ENCODE peak calls at places on chromosome 22, in six cellular contexts. Q is MM.1S, T is colonic mucosa, F is substantia nigra, S is aorta, K is OCI-LY7. Z is an unnamed sample.

GRCh38 chr22:46742576-46743221 is 4.6 kb upstream of the CERK start:
- DNase-seq in T (peak; percentile 82), Q (no peak), F (no peak), S (no peak), K (no peak), Z (no peak)

GRCh38 chr22:50606561-50607365 is 6.2 kb downstream of the MAPK8IP2 start:
- DNase-seq in T (no peak), F (no peak), S (no peak), K (no peak), Q (no peak), Z (no peak)

GRCh38 chr22:37971475-37972434 is 12.6 kb downstream of the SOX10 start:
- DNase-seq in F (no peak), S (no peak), T (no peak), Q (no peak), K (no peak), Z (no peak)

GRCh38 chr22:42625416-42625815 is 10.7 kb upstream of the POLDIP3 start:
- DNase-seq in F (no peak), S (no peak), Q (no peak), K (no peak), T (no peak), Z (no peak)

GRCh38 chr22:41123151-41123550 is 30.8 kb downstream of the EP300 start:
- DNase-seq in F (no peak), S (no peak), K (no peak), T (no peak), Q (no peak), Z (no peak)

GRCh38 chr22:41240377-41241132 is at the start of gene CHADL:
- DNase-seq in T (no peak), F (peak; percentile 94), K (no peak), Q (no peak), S (no peak), Z (no peak)

GRCh38 chr22:47716890-47717615 is 954.6 kb downstream of the TBC1D22A start:
- DNase-seq in K (no peak), F (no peak), Q (no peak), S (no peak), T (no peak), Z (no peak)

GRCh38 chr22:19785461-19786263 is 25.1 kb downstream of the TBX1 start:
- DNase-seq in T (no peak), F (no peak), Q (no peak), S (peak; percentile 43), K (no peak), Z (no peak)

GRCh38 chr22:29275819-29276565 is 7.9 kb downstream of the EWSR1 start:
- DNase-seq in Q (no peak), K (no peak), T (no peak), S (no peak), F (no peak), Z (no peak)

GRCh38 chr22:42078469-42079318 is 806 bp upstream of the SMDT1 start:
- DNase-seq in T (peak; percentile 43), S (no peak), Q (no peak), F (no peak), K (no peak), Z (no peak)

GRCh38 chr22:28075260-28075981 is 156.4 kb upstream of the PITPNB start:
- DNase-seq in Q (no peak), T (peak; percentile 29), F (no peak), K (no peak), S (peak; percentile 58), Z (peak; percentile 33)

GRCh38 chr22:32619614-32620426 is 145.2 kb downstream of the FBXO7 start:
- DNase-seq in F (no peak), S (peak; percentile 57), T (no peak), Q (no peak), K (no peak), Z (no peak)

GRCh38 chr22:33112606-33113005 is 54.4 kb upstream of the SYN3 start:
- DNase-seq in Q (peak; percentile 74), S (no peak), F (no peak), K (peak; percentile 96), T (no peak), Z (no peak)

GRCh38 chr22:45179276-45180049 is 15.7 kb downstream of the NUP50 start:
- DNase-seq in Q (no peak), S (no peak), F (no peak), T (no peak), K (no peak), Z (no peak)

GRCh38 chr22:19419464-19420178 is 11.9 kb downstream of the HIRA start:
- DNase-seq in F (no peak), K (peak; percentile 89), T (no peak), Q (peak; percentile 95), S (no peak), Z (no peak)

GRCh38 chr22:41395531-41396240 is 13.9 kb downstream of the TEF start:
- DNase-seq in F (no peak), Q (no peak), K (no peak), S (no peak), T (no peak), Z (no peak)

GRCh38 chr22:41574847-41575381 is 14.1 kb downstream of the CSDC2 start:
- DNase-seq in T (peak; percentile 36), F (peak; percentile 27), K (no peak), S (peak; percentile 81), Q (no peak), Z (no peak)

GRCh38 chr22:32991353-32992115 is 66.6 kb downstream of the SYN3 start:
- DNase-seq in S (no peak), K (no peak), F (no peak), Q (no peak), T (no peak), Z (peak; percentile 68)

GRCh38 chr22:44047891-44048301 is 23.8 kb downstream of the PARVB start:
- DNase-seq in T (no peak), Q (peak; percentile 74), F (no peak), K (no peak), S (no peak), Z (no peak)

GRCh38 chr22:49008682-49009235 is 818.9 kb downstream of the BRD1 start:
- DNase-seq in K (no peak), T (peak; percentile 12), Q (no peak), F (no peak), S (no peak), Z (no peak)

GRCh38 chr22:25113316-25113721 is 86.3 kb upstream of the CRYBB3 start:
- DNase-seq in S (peak; percentile 65), Q (no peak), T (peak; percentile 55), K (no peak), F (no peak), Z (no peak)

GRCh38 chr22:24216541-24217209 is 28.2 kb downstream of the GGT5 start:
- DNase-seq in F (no peak), T (no peak), Q (no peak), K (peak; percentile 14), S (no peak), Z (no peak)

GRCh38 chr22:28978863-28979799 is 82.5 kb downstream of the C22orf31 start:
- DNase-seq in Q (no peak), T (no peak), S (no peak), F (no peak), K (no peak), Z (no peak)

GRCh38 chr22:48313156-48313555 is 1514.5 kb downstream of the BRD1 start:
- DNase-seq in F (no peak), Q (no peak), K (no peak), S (no peak), T (no peak), Z (no peak)

GRCh38 chr22:30228509-30229359 is 17.8 kb downstream of the LIF start:
- DNase-seq in T (no peak), S (no peak), Q (no peak), K (no peak), F (no peak), Z (peak; percentile 59)

GRCh38 chr22:24120029-24120428 is 61.3 kb upstream of the SUSD2 start:
- DNase-seq in F (no peak), S (no peak), Q (no peak), K (no peak), T (no peak), Z (no peak)

GRCh38 chr22:46526484-46526839 is 11.0 kb downstream of the CELSR1 start:
- DNase-seq in T (no peak), Q (no peak), S (no peak), K (no peak), F (no peak), Z (no peak)

DNA sequence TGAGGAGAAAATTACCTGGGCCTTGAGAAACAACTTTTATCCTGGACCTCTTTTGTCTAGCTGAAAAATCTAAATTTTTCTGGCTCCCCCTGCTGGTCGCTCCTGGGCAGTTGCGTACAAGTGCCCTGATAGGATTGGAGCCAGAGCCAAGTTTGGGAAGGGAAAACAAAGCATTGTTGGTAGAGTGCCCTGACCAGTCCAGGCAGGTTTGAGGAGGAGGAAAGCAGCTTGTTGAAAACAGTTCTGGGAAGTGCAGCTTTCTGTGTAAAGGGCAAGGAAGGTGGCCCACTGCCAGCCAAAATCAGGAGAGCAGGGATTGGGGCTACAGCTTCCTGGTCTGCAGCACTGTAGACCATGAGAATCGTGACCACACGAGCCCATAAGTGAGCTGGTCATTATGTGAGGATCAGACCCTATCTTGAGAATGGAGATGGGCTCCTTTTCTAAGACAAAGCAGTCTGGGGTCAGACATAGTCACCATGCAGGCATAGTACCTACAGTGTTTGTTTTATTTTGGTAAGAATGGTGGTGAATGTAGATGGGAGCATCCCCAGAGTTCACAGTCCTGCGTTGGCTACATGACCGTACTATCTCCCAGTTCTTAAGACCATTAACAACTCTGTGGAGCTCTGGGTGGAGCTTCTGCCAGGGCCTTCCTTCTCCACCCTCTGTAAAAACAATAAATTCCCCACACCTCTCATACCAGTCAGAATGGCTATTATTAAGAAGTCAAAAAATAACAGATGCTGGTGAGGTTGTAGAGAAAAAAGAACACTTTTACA is 21.3 kb upstream of the PIK3IP1 start:
- DNase-seq in T (peak; percentile 94), F (peak; percentile 64), S (peak; percentile 86), Q (peak; percentile 44), K (peak; percentile 63), Z (peak; percentile 76)
- H3K27ac ChIP-seq in T (peak overlapping the region; percentile 38), F (no peak overlapping the region), S (no peak overlapping the region), Q (no peak overlapping the region), K (no peak overlapping the region), Z (peak overlapping the region; percentile 53)

GRCh38 chr22:36350751-36351594 is 36.8 kb downstream of the MYH9 start:
- DNase-seq in T (peak; percentile 23), K (no peak), F (no peak), S (no peak), Q (no peak), Z (no peak)
- H3K27ac ChIP-seq in T (peak overlapping the region; percentile 78), K (no peak overlapping the region), F (peak overlapping the region; percentile 45), S (peak overlapping the region; percentile 89), Q (no peak overlapping the region), Z (peak overlapping the region; percentile 99)

GRCh38 chr22:21591695-21592094 is 24.2 kb downstream of the UBE2L3 start:
- DNase-seq in K (no peak), T (no peak), S (peak; percentile 66), F (no peak), Q (no peak), Z (no peak)
- H3K27ac ChIP-seq in K (peak overlapping the region; percentile 39), T (no peak overlapping the region), S (no peak overlapping the region), F (no peak overlapping the region), Q (no peak overlapping the region), Z (no peak overlapping the region)

DNA sequence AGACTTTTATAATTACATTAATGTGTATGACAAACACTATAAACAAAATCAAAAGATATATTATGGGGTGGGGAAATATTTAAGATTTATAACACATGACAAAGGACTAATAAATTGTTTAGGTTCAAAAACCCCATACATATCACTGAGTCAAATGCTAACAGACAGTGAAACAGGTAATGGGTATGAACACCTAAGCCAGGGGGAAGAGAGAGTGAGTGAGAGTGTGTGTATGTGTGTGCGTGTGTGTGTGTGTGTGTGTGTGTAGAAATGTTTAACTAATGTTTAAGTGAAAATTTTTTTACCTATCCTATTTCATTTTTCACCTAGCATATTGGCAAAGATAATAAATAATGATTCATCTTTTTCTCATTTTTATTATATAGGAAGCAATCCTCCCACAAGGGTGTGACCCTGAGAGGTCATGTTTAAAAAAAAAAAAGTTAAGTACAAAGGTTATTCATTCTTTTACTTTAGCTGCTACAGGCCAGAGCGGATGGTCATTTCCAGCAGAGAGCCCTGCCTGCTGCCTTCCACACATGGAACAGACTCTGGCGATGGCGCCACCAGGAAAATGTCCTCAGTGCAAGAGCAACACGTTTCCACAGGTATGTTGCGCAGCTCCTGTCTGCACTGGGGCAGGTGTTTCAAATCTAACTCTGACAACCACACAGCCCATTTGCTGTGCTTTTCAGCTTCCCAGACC is 72.9 kb downstream of the PISD start:
- DNase-seq in S (no peak), Q (no peak), F (no peak), K (no peak), T (peak; percentile 32), Z (no peak)
- H3K27ac ChIP-seq in S (no peak overlapping the region), Q (no peak overlapping the region), F (no peak overlapping the region), K (no peak overlapping the region), T (peak overlapping the region; percentile 24), Z (no peak overlapping the region)